ENCODE peak calls at places on chromosomes 11 and 22, in ten cellular contexts. E is cardiac septum; R is GM04504; T is CD4-positive, alpha-beta T cell; P is T-helper 1 cell; K is fibroblast of mammary gland; A is smooth muscle cell of the brain vasculature; Z is Caco-2; S is pancreas; V is NCI-H1092 treated with DMSO at 0.1 percent for 48 hours. U is an unnamed sample.

GRCh38 chr11:108748971-108749370 is 84.1 kb downstream of the DDX10 start:
- DNase-seq in E (no peak), R (no peak), T (no peak), P (no peak), K (no peak), A (no peak), Z (no peak), S (no peak), V (no peak), U (no peak)

GRCh38 chr11:65478411-65479183 is 20.2 kb upstream of the MALAT1 start:
- DNase-seq in E (no peak), R (no peak), T (no peak), P (no peak), K (peak), A (no peak), Z (peak), S (peak), V (no peak), U (peak)

GRCh38 chr11:68843052-68843561 is 1.4 kb upstream of the CPT1A start:
- DNase-seq in E (no peak), R (no peak), T (peak), P (no peak), K (peak), A (no peak), Z (no peak), S (no peak), V (no peak), U (no peak)

GRCh38 chr22:32548039-32548438 is 73.4 kb downstream of the FBXO7 start:
- DNase-seq in E (no peak), R (no peak), T (no peak), P (no peak), K (no peak), A (no peak), Z (no peak), S (no peak), V (no peak), U (no peak)

GRCh38 chr22:46256358-46256958 is 6.4 kb upstream of the CDPF1 start:
- DNase-seq in E (no peak), R (no peak), T (no peak), P (no peak), K (peak), A (no peak), Z (no peak), S (no peak), V (no peak), U (no peak)

GRCh38 chr22:49753961-49754673 is 73.6 kb downstream of the BRD1 start:
- DNase-seq in E (no peak), R (no peak), T (no peak), P (no peak), K (no peak), A (no peak), Z (no peak), S (no peak), V (no peak), U (peak)

GRCh38 chr11:2387266-2387982 is 10.3 kb downstream of the CD81 start:
- DNase-seq in E (no peak), R (peak), T (no peak), P (no peak), K (peak), A (no peak), Z (no peak), S (peak), V (no peak), U (no peak)

GRCh38 chr11:34609850-34610249 is 11.0 kb upstream of the EHF start:
- DNase-seq in E (no peak), R (no peak), T (no peak), P (no peak), K (no peak), A (no peak), Z (no peak), S (no peak), V (no peak), U (no peak)

GRCh38 chr22:24554316-24555159 is at the start of gene GUCD1:
- DNase-seq in E (no peak), R (no peak), T (no peak), P (no peak), K (peak), A (no peak), Z (no peak), S (peak), V (no peak), U (no peak)

GRCh38 chr11:35253237-35253636 is 114.3 kb downstream of the CD44 start:
- DNase-seq in E (no peak), R (no peak), T (no peak), P (no peak), K (peak), A (no peak), Z (no peak), S (no peak), V (no peak), U (no peak)

GRCh38 chr11:13705710-13706109 is 37.2 kb downstream of the FAR1 start:
- DNase-seq in E (no peak), R (no peak), T (no peak), P (no peak), K (no peak), A (no peak), Z (no peak), S (no peak), V (no peak), U (no peak)

GRCh38 chr11:12272821-12273617 is 104.4 kb upstream of the PARVA start:
- DNase-seq in E (peak), R (no peak), T (no peak), P (no peak), K (no peak), A (no peak), Z (no peak), S (no peak), V (no peak), U (peak)

GRCh38 chr11:120853435-120853834 is 170.5 kb upstream of the TBCEL start:
- DNase-seq in E (no peak), R (no peak), T (no peak), P (no peak), K (no peak), A (no peak), Z (no peak), S (no peak), V (no peak), U (no peak)

GRCh38 chr22:44147821-44148574 is 32.7 kb upstream of the PARVG start:
- DNase-seq in E (no peak), R (peak), T (no peak), P (no peak), K (no peak), A (no peak), Z (no peak), S (no peak), V (no peak), U (no peak)

GRCh38 chr11:12543596-12544415 is 130.4 kb upstream of the TEAD1 start:
- DNase-seq in E (no peak), R (no peak), T (no peak), P (no peak), K (no peak), A (no peak), Z (no peak), S (no peak), V (no peak), U (no peak)

GRCh38 chr11:103108933-103109817 is at the start of gene DYNC2H1:
- DNase-seq in E (peak), R (peak), T (peak), P (peak), K (peak), A (peak), Z (peak), S (peak), V (peak), U (peak)

GRCh38 chr11:35812850-35813249 is 131.0 kb upstream of the LDLRAD3 start:
- DNase-seq in E (no peak), R (no peak), T (no peak), P (no peak), K (no peak), A (no peak), Z (no peak), S (no peak), V (no peak), U (no peak)

GRCh38 chr11:3161720-3162409 is 3.2 kb downstream of the OSBPL5 start:
- DNase-seq in E (no peak), R (no peak), T (no peak), P (peak), K (no peak), A (no peak), Z (no peak), S (no peak), V (no peak), U (no peak)

GRCh38 chr22:29609139-29609538 is 5.7 kb downstream of the NF2 start:
- DNase-seq in E (no peak), R (no peak), T (no peak), P (no peak), K (no peak), A (no peak), Z (no peak), S (no peak), V (no peak), U (no peak)

GRCh38 chr11:975824-976223 is 50.2 kb downstream of the AP2A2 start:
- DNase-seq in E (no peak), R (peak), T (no peak), P (no peak), K (peak), A (no peak), Z (peak), S (no peak), V (no peak), U (no peak)

GRCh38 chr22:26847816-26848215 is 190.4 kb downstream of the MIAT start:
- DNase-seq in E (no peak), R (no peak), T (no peak), P (no peak), K (no peak), A (no peak), Z (no peak), S (no peak), V (no peak), U (no peak)

GRCh38 chr11:44862546-44863101 is 88.1 kb downstream of the TP53I11 start:
- DNase-seq in E (no peak), R (no peak), T (no peak), P (no peak), K (no peak), A (no peak), Z (no peak), S (no peak), V (no peak), U (no peak)

GRCh38 chr11:12941671-12942070 is 67.4 kb upstream of the RASSF10 start:
- DNase-seq in E (no peak), R (no peak), T (no peak), P (no peak), K (no peak), A (no peak), Z (no peak), S (no peak), V (no peak), U (no peak)

GRCh38 chr11:104694259-104695070 is 203.8 kb downstream of the CASP12 start:
- DNase-seq in E (no peak), R (peak), T (no peak), P (no peak), K (peak), A (no peak), Z (peak), S (no peak), V (no peak), U (no peak)

GRCh38 chr22:36243996-36244395 is 4.7 kb upstream of the APOL2 start:
- DNase-seq in E (no peak), R (no peak), T (no peak), P (no peak), K (no peak), A (no peak), Z (no peak), S (no peak), V (no peak), U (peak)

GRCh38 chr11:11263238-11264030 is 89.6 kb downstream of the CSNK2A3 start:
- DNase-seq in E (no peak), R (no peak), T (no peak), P (no peak), K (peak), A (no peak), Z (no peak), S (no peak), V (peak), U (no peak)

GRCh38 chr11:75663808-75664207 is 5.0 kb downstream of the MAP6 start:
- DNase-seq in E (no peak), R (no peak), T (no peak), P (no peak), K (no peak), A (no peak), Z (no peak), S (no peak), V (no peak), U (no peak)

GRCh38 chr22:46694423-46695170 is 43.5 kb downstream of the CERK start:
- DNase-seq in E (no peak), R (no peak), T (no peak), P (no peak), K (no peak), A (no peak), Z (no peak), S (peak), V (no peak), U (no peak)

GRCh38 chr11:2652857-2653643 is 46.7 kb downstream of the KCNQ1OT1 start:
- DNase-seq in E (no peak), R (no peak), T (no peak), P (no peak), K (no peak), A (no peak), Z (no peak), S (peak), V (no peak), U (peak)

GRCh38 chr22:45999379-45999971 is 22.5 kb upstream of the WNT7B start:
- DNase-seq in E (no peak), R (no peak), T (no peak), P (no peak), K (no peak), A (no peak), Z (no peak), S (no peak), V (no peak), U (no peak)

GRCh38 chr11:128575956-128576340 is 11.4 kb downstream of the ETS1 start:
- DNase-seq in E (no peak), R (no peak), T (no peak), P (no peak), K (peak), A (no peak), Z (no peak), S (no peak), V (peak), U (no peak)

GRCh38 chr22:28977481-28977971 is 84.1 kb downstream of the C22orf31 start:
- DNase-seq in E (no peak), R (no peak), T (no peak), P (no peak), K (peak), A (no peak), Z (no peak), S (no peak), V (no peak), U (no peak)

GRCh38 chr11:118892515-118892914 is 8.8 kb downstream of the CXCR5 start:
- DNase-seq in E (no peak), R (no peak), T (peak), P (peak), K (no peak), A (no peak), Z (no peak), S (no peak), V (no peak), U (no peak)

GRCh38 chr22:37752189-37753061 is 55.3 kb upstream of the GCAT start:
- DNase-seq in E (peak), R (peak), T (no peak), P (no peak), K (peak), A (peak), Z (peak), S (peak), V (peak), U (peak)

GRCh38 chr11:12274558-12275197 is 102.7 kb upstream of the PARVA start:
- DNase-seq in E (peak), R (no peak), T (no peak), P (no peak), K (peak), A (no peak), Z (no peak), S (no peak), V (no peak), U (peak)